ENCODE peak calls at places on chromosomes 13 and 19, in four cellular contexts. One of them, this sample, is unnamed.

GRCh38 chr19:7976461-7976860 is 29.0 kb downstream of the ELAVL1 start:
- DNase-seq in HuH-7.5: no peak
- DNase-seq in Calu3: no peak
- DNase-seq in type B pancreatic cell: no peak
- DNase-seq in this sample: no peak

GRCh38 chr13:46684287-46685001 is 112.5 kb downstream of the ESD start:
- DNase-seq in type B pancreatic cell: no peak
- DNase-seq in HuH-7.5: no peak
- DNase-seq in Calu3: no peak
- DNase-seq in this sample: no peak

GRCh38 chr13:36819811-36820140 is 754 bp downstream of the RFXAP start:
- DNase-seq in type B pancreatic cell: no peak
- DNase-seq in HuH-7.5: peak; percentile 18
- DNase-seq in Calu3: no peak
- DNase-seq in this sample: no peak

GRCh38 chr19:27676334-27676733 is 1536.6 kb downstream of the UQCRFS1 start:
- DNase-seq in Calu3: no peak
- DNase-seq in HuH-7.5: no peak
- DNase-seq in type B pancreatic cell: no peak
- DNase-seq in this sample: no peak

GRCh38 chr13:102234618-102235017 is 167.2 kb downstream of the FGF14 start:
- DNase-seq in type B pancreatic cell: no peak
- DNase-seq in Calu3: no peak
- DNase-seq in HuH-7.5: no peak
- DNase-seq in this sample: no peak

GRCh38 chr19:46924874-46925547 is 64.2 kb downstream of the ARHGAP35 start:
- DNase-seq in Calu3: peak; percentile 50
- DNase-seq in HuH-7.5: no peak
- DNase-seq in type B pancreatic cell: no peak
- DNase-seq in this sample: no peak

GRCh38 chr19:17549088-17549740 is 6.2 kb upstream of the COLGALT1 start:
- DNase-seq in Calu3: no peak
- DNase-seq in type B pancreatic cell: no peak
- DNase-seq in HuH-7.5: no peak
- DNase-seq in this sample: peak; percentile 22

GRCh38 chr13:49400755-49401659 is 42.9 kb downstream of the CAB39L start:
- DNase-seq in Calu3: peak; percentile 23
- DNase-seq in type B pancreatic cell: no peak
- DNase-seq in HuH-7.5: peak; percentile 7
- DNase-seq in this sample: no peak

GRCh38 chr13:44439615-44440014 is 66.0 kb downstream of the SERP2 start:
- DNase-seq in Calu3: no peak
- DNase-seq in HuH-7.5: no peak
- DNase-seq in type B pancreatic cell: no peak
- DNase-seq in this sample: no peak

GRCh38 chr13:19151581-19152263 is 29.9 kb downstream of the TUBA3C start:
- DNase-seq in type B pancreatic cell: no peak
- DNase-seq in Calu3: no peak
- DNase-seq in HuH-7.5: no peak
- DNase-seq in this sample: no peak

GRCh38 chr13:31198524-31198923 is 1.3 kb upstream of the B3GLCT start:
- DNase-seq in Calu3: no peak
- DNase-seq in HuH-7.5: no peak
- DNase-seq in type B pancreatic cell: no peak
- DNase-seq in this sample: no peak